ENCODE peak calls at places on chromosomes 11 and 22, in eight cellular contexts. H, F, V, W, Y, T, Q and E are unnamed samples.

GRCh38 chr11:15774021-15774862 is 582.1 kb downstream of the SOX6 start:
- DNase-seq in H (no peak), F (no peak), V (no peak), W (no peak), Y (no peak), T (no peak), Q (no peak), E (no peak)

GRCh38 chr11:72230764-72231365 is 6.3 kb downstream of the INPPL1 start:
- DNase-seq in H (no peak), F (peak), V (no peak), W (no peak), Y (no peak), T (no peak), Q (no peak), E (no peak)

GRCh38 chr11:111942826-111943225 is 5.7 kb downstream of the DIXDC1 start:
- DNase-seq in H (no peak), F (no peak), V (no peak), W (peak), Y (no peak), T (no peak), Q (no peak), E (no peak)

GRCh38 chr11:112961751-112962747 is 829 bp downstream of the NCAM1 start:
- DNase-seq in H (no peak), F (peak), V (no peak), W (no peak), Y (peak), T (no peak), Q (no peak), E (no peak)

GRCh38 chr22:33274941-33275443 is 216.8 kb upstream of the SYN3 start:
- DNase-seq in H (no peak), F (no peak), V (no peak), W (no peak), Y (no peak), T (no peak), Q (no peak), E (no peak)

GRCh38 chr22:46409631-46410210 is 74.2 kb downstream of the TRMU start:
- DNase-seq in H (no peak), F (no peak), V (no peak), W (no peak), Y (no peak), T (no peak), Q (no peak), E (no peak)

GRCh38 chr11:9951714-9952275 is 287.9 kb downstream of the SWAP70 start:
- DNase-seq in H (no peak), F (no peak), V (no peak), W (no peak), Y (no peak), T (no peak), Q (no peak), E (no peak)

GRCh38 chr11:113578164-113578455 is 102.9 kb upstream of the DRD2 start:
- DNase-seq in H (no peak), F (no peak), V (no peak), W (no peak), Y (no peak), T (no peak), Q (no peak), E (no peak)

GRCh38 chr22:45423524-45423923 is 10.0 kb downstream of the RIBC2 start:
- DNase-seq in H (no peak), F (no peak), V (no peak), W (no peak), Y (no peak), T (peak), Q (no peak), E (no peak)

GRCh38 chr11:73331138-73331916 is 23.3 kb downstream of the ARHGEF17 start:
- DNase-seq in H (no peak), F (peak), V (no peak), W (peak), Y (no peak), T (no peak), Q (no peak), E (no peak)

GRCh38 chr11:15177491-15177890 is 62.8 kb downstream of the INSC start:
- DNase-seq in H (no peak), F (no peak), V (no peak), W (no peak), Y (no peak), T (no peak), Q (no peak), E (no peak)

GRCh38 chr11:109422755-109423113 is 744 bp downstream of the C11orf87 start:
- DNase-seq in H (no peak), F (no peak), V (no peak), W (no peak), Y (peak), T (no peak), Q (no peak), E (no peak)

GRCh38 chr11:111966678-111967077 is 29.5 kb downstream of the DIXDC1 start:
- DNase-seq in H (no peak), F (no peak), V (no peak), W (no peak), Y (no peak), T (no peak), Q (no peak), E (no peak)

GRCh38 chr22:26542831-26543230 is 30.6 kb upstream of the TFIP11 start:
- DNase-seq in H (no peak), F (no peak), V (no peak), W (no peak), Y (no peak), T (no peak), Q (no peak), E (peak)

GRCh38 chr11:396948-397548 is 3.0 kb downstream of the PKP3 start:
- DNase-seq in H (peak), F (no peak), V (peak), W (peak), Y (peak), T (peak), Q (no peak), E (peak)

GRCh38 chr11:100619484-100619883 is 67.6 kb upstream of the ARHGAP42 start:
- DNase-seq in H (no peak), F (no peak), V (no peak), W (peak), Y (no peak), T (no peak), Q (no peak), E (no peak)

GRCh38 chr22:37675930-37676571 is 615 bp downstream of the LGALS1 start:
- DNase-seq in H (peak), F (no peak), V (no peak), W (peak), Y (peak), T (peak), Q (no peak), E (no peak)

GRCh38 chr22:21755855-21756284 is 20.3 kb upstream of the YPEL1 start:
- DNase-seq in H (no peak), F (no peak), V (no peak), W (peak), Y (no peak), T (no peak), Q (no peak), E (no peak)

GRCh38 chr11:45001466-45002165 is 50.9 kb upstream of the TP53I11 start:
- DNase-seq in H (no peak), F (no peak), V (no peak), W (no peak), Y (no peak), T (no peak), Q (no peak), E (no peak)

GRCh38 chr11:55707029-55707428 is 45.0 kb downstream of the OR4C6 start:
- DNase-seq in H (no peak), F (no peak), V (no peak), W (peak), Y (no peak), T (no peak), Q (no peak), E (no peak)

GRCh38 chr11:84541711-84542340 is 1085.3 kb downstream of the DLG2 start:
- DNase-seq in H (no peak), F (no peak), V (no peak), W (no peak), Y (no peak), T (no peak), Q (no peak), E (no peak)

GRCh38 chr11:65170058-65170534 is at the start of gene SPDYC:
- DNase-seq in H (no peak), F (no peak), V (no peak), W (no peak), Y (no peak), T (no peak), Q (no peak), E (no peak)

GRCh38 chr22:29195118-29195963 is 10.4 kb upstream of the EMID1 start:
- DNase-seq in H (no peak), F (no peak), V (no peak), W (no peak), Y (no peak), T (no peak), Q (no peak), E (no peak)

GRCh38 chr22:33577862-33578411 is 342.3 kb downstream of the LARGE1 start:
- DNase-seq in H (no peak), F (no peak), V (no peak), W (no peak), Y (no peak), T (no peak), Q (no peak), E (no peak)

GRCh38 chr22:38186429-38186828 is 4.8 kb upstream of the PLA2G6 start:
- DNase-seq in H (no peak), F (no peak), V (no peak), W (no peak), Y (no peak), T (no peak), Q (no peak), E (no peak)

GRCh38 chr11:2912498-2912897 is 16.7 kb downstream of the PHLDA2 start:
- DNase-seq in H (no peak), F (no peak), V (no peak), W (peak), Y (no peak), T (no peak), Q (no peak), E (no peak)

GRCh38 chr11:103779054-103779453 is 257.4 kb upstream of the DDI1 start:
- DNase-seq in H (no peak), F (no peak), V (no peak), W (no peak), Y (no peak), T (no peak), Q (no peak), E (no peak)

GRCh38 chr11:103528596-103528995 is 419.4 kb downstream of the DYNC2H1 start:
- DNase-seq in H (no peak), F (no peak), V (no peak), W (no peak), Y (no peak), T (no peak), Q (no peak), E (no peak)

GRCh38 chr22:33350391-33350955 is 292.3 kb upstream of the SYN3 start:
- DNase-seq in H (no peak), F (no peak), V (no peak), W (no peak), Y (no peak), T (no peak), Q (no peak), E (no peak)

GRCh38 chr11:78927511-78927910 is 352.8 kb upstream of the NARS2 start:
- DNase-seq in H (no peak), F (no peak), V (no peak), W (no peak), Y (no peak), T (no peak), Q (no peak), E (no peak)

GRCh38 chr22:50010676-50011446 is 1.7 kb downstream of the IL17REL start:
- DNase-seq in H (peak), F (peak), V (no peak), W (no peak), Y (no peak), T (no peak), Q (no peak), E (no peak)